ENCODE peak calls at places on chromosomes 6 and 20, in seven cellular contexts. T, Z, E, N, L, V and O are unnamed samples.

GRCh38 chr6:111757342-111757741 is 115.9 kb downstream of the FYN start:
- DNase-seq in T (no peak), Z (peak), E (no peak), N (no peak), L (no peak), V (no peak), O (no peak)

GRCh38 chr6:33964387-33964786 is 160.6 kb upstream of the MLN start:
- DNase-seq in T (no peak), Z (no peak), E (no peak), N (no peak), L (no peak), V (no peak), O (no peak)

GRCh38 chr20:39623584-39624234 is 661.6 kb downstream of the DHX35 start:
- DNase-seq in T (no peak), Z (no peak), E (no peak), N (no peak), L (no peak), V (no peak), O (no peak)

GRCh38 chr6:105364243-105364642 is 38.6 kb downstream of the PREP start:
- DNase-seq in T (no peak), Z (no peak), E (no peak), N (no peak), L (no peak), V (no peak), O (peak)

GRCh38 chr6:41546475-41546865 is 289 bp downstream of the FOXP4 start:
- DNase-seq in T (no peak), Z (no peak), E (no peak), N (no peak), L (no peak), V (no peak), O (no peak)

GRCh38 chr20:25196701-25197120 is 1.2 kb downstream of the ENTPD6 start:
- DNase-seq in T (no peak), Z (no peak), E (peak), N (peak), L (no peak), V (no peak), O (no peak)

GRCh38 chr6:146913842-146914562 is 290.2 kb upstream of the STXBP5 start:
- DNase-seq in T (peak), Z (peak), E (peak), N (peak), L (peak), V (no peak), O (peak)

GRCh38 chr20:50604451-50604850 is 86.9 kb downstream of the RIPOR3 start:
- DNase-seq in T (no peak), Z (no peak), E (no peak), N (no peak), L (no peak), V (no peak), O (no peak)

GRCh38 chr6:41190791-41191190 is 10.2 kb downstream of the TREML2 start:
- DNase-seq in T (no peak), Z (no peak), E (no peak), N (peak), L (no peak), V (no peak), O (no peak)

GRCh38 chr20:50242863-50243609 is 52.4 kb downstream of the CEBPB start:
- DNase-seq in T (peak), Z (no peak), E (no peak), N (no peak), L (no peak), V (no peak), O (no peak)

GRCh38 chr20:24337074-24337473 is 132.4 kb upstream of the SYNDIG1 start:
- DNase-seq in T (no peak), Z (peak), E (no peak), N (no peak), L (no peak), V (no peak), O (no peak)

GRCh38 chr20:24721891-24722530 is 227.1 kb upstream of the CST7 start:
- DNase-seq in T (no peak), Z (no peak), E (no peak), N (peak), L (no peak), V (no peak), O (no peak)

GRCh38 chr6:26553264-26553738 is 15.1 kb downstream of the HMGN4 start:
- DNase-seq in T (peak), Z (peak), E (no peak), N (peak), L (peak), V (no peak), O (peak)

GRCh38 chr20:4283011-4283410 is 267.7 kb upstream of the RNF24 start:
- DNase-seq in T (no peak), Z (no peak), E (no peak), N (no peak), L (no peak), V (no peak), O (no peak)

GRCh38 chr6:89954721-89955148 is 60.5 kb downstream of the GJA10 start:
- DNase-seq in T (no peak), Z (peak), E (no peak), N (no peak), L (no peak), V (no peak), O (no peak)

GRCh38 chr6:129030231-129030630 is 147.3 kb downstream of the LAMA2 start:
- DNase-seq in T (no peak), Z (no peak), E (no peak), N (no peak), L (no peak), V (no peak), O (no peak)

GRCh38 chr6:34147906-34148701 is 2.2 kb upstream of the GRM4 start:
- DNase-seq in T (no peak), Z (no peak), E (no peak), N (peak), L (no peak), V (no peak), O (no peak)

GRCh38 chr6:150214310-150214709 is 71.5 kb downstream of the PPP1R14C start:
- DNase-seq in T (no peak), Z (no peak), E (no peak), N (no peak), L (no peak), V (no peak), O (no peak)

GRCh38 chr20:50879649-50880550 is 51.3 kb downstream of the ADNP start:
- DNase-seq in T (no peak), Z (no peak), E (no peak), N (no peak), L (no peak), V (no peak), O (no peak)

GRCh38 chr20:24765316-24766142 is 183.5 kb upstream of the CST7 start:
- DNase-seq in T (no peak), Z (no peak), E (no peak), N (no peak), L (no peak), V (no peak), O (no peak)

GRCh38 chr20:51014797-51015722 is 7.8 kb downstream of the KCNG1 start:
- DNase-seq in T (peak), Z (peak), E (peak), N (peak), L (peak), V (no peak), O (peak)

GRCh38 chr6:157822221-157823000 is 635 bp upstream of the SNX9 start:
- DNase-seq in T (no peak), Z (no peak), E (peak), N (peak), L (peak), V (no peak), O (no peak)

GRCh38 chr6:30898750-30899360 is 9.2 kb upstream of the GTF2H4 start:
- DNase-seq in T (no peak), Z (no peak), E (no peak), N (no peak), L (no peak), V (no peak), O (no peak)

GRCh38 chr6:74717591-74717990 is 488.3 kb downstream of the COL12A1 start:
- DNase-seq in T (no peak), Z (no peak), E (no peak), N (no peak), L (no peak), V (no peak), O (no peak)

GRCh38 chr6:159008656-159009288 is 8.8 kb upstream of the RSPH3 start:
- DNase-seq in T (peak), Z (peak), E (peak), N (no peak), L (peak), V (no peak), O (peak)
- TF ChIP-seq RFX5 in T (no peak), Z (no peak), E (no peak), N (no peak), L (no peak), V (no peak), O (no peak)

DNA sequence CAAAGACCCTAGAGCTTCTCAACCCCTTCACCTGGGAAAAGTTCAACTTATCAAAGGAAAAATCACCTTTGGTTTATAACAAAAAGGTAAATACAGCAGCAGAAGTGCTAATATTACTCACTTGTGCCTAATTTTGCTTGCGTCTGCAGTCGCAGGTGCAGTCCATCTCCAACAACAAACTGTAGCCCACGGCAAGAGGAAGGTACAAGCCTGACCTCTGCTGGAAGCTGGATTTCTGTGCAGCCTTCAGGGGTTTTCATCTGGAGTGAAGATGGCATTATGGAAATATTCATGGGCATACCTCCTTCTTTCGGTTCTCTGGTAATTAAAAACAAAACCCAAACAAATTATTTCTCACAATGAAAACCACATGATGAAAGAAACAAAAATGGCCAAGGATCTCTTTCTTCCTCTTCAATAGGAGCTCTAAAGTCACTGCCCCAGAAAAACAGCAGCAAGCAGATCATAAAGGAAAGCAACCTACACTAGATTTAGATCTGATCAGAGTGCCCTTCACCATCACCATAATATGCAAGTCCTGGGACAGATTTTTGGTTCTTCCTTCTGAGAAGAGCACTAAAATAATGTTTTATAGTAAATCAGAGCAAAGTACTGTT is 7.8 kb downstream of the UBE3D start:
- DNase-seq in T (peak), Z (peak), E (peak), N (peak), L (peak), V (no peak), O (peak)
- TF ChIP-seq RFX5 in T (no peak), Z (no peak), E (no peak), N (no peak), L (no peak), V (no peak), O (no peak)

GRCh38 chr6:159174263-159174974 is 5.2 kb downstream of the FNDC1 start:
- DNase-seq in T (peak), Z (peak), E (peak), N (peak), L (peak), V (peak), O (peak)
- TF ChIP-seq RFX5 in T (no peak), Z (no peak), E (no peak), N (no peak), L (no peak), V (no peak), O (no peak)

GRCh38 chr6:160461641-160462040 is 113.5 kb downstream of the SLC22A3 start:
- DNase-seq in T (no peak), Z (peak), E (no peak), N (no peak), L (no peak), V (no peak), O (no peak)

GRCh38 chr6:160464744-160465143 is 116.6 kb downstream of the SLC22A3 start:
- DNase-seq in T (no peak), Z (no peak), E (no peak), N (peak), L (no peak), V (no peak), O (no peak)

GRCh38 chr6:160462116-160462515 is 113.9 kb downstream of the SLC22A3 start:
- DNase-seq in T (no peak), Z (no peak), E (no peak), N (no peak), L (no peak), V (no peak), O (no peak)

GRCh38 chr6:160457843-160458242 is 109.7 kb downstream of the SLC22A3 start:
- DNase-seq in T (no peak), Z (no peak), E (no peak), N (no peak), L (no peak), V (no peak), O (no peak)

GRCh38 chr6:160462551-160463109 is 114.5 kb downstream of the SLC22A3 start:
- DNase-seq in T (no peak), Z (peak), E (no peak), N (no peak), L (no peak), V (peak), O (no peak)
- TF ChIP-seq RFX5 in T (no peak), Z (no peak), E (no peak), N (no peak), L (no peak), V (no peak), O (no peak)

GRCh38 chr6:20092071-20092566 is 120.2 kb downstream of the MBOAT1 start:
- DNase-seq in T (peak), Z (peak), E (peak), N (no peak), L (peak), V (peak), O (peak)
- TF ChIP-seq RFX5 in T (no peak), Z (no peak), E (no peak), N (peak), L (no peak), V (no peak), O (no peak)

GRCh38 chr6:106445508-106445878 is 85.0 kb downstream of the CRYBG1 start:
- DNase-seq in T (no peak), Z (no peak), E (no peak), N (no peak), L (no peak), V (no peak), O (no peak)
- TF ChIP-seq RFX5 in T (no peak), Z (no peak), E (no peak), N (no peak), L (no peak), V (no peak), O (no peak)

GRCh38 chr20:21373436-21373835 is 23.9 kb downstream of the NKX2-4 start:
- DNase-seq in T (no peak), Z (no peak), E (no peak), N (no peak), L (no peak), V (no peak), O (no peak)
- TF ChIP-seq RFX5 in T (no peak), Z (no peak), E (no peak), N (no peak), L (no peak), V (no peak), O (no peak)

DNA sequence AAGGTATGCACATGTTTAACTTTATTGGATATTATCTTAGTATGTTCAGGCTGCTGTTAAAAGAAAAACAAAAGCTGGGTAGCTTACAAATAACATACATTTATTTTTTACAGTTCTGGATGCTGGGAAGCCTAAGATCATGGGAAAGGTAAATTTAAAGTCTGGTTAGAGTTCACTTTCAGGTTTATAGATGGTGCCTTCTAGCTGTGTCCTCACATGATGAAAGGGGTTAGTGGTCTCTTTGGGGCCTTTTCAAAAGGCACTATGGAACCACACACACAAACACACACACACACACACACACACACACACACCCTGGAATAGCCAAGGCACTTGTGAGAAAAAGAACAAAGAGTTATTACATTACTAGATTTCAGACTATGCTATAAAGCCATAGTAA is 805.8 kb upstream of the GJE1 start:
- DNase-seq in T (no peak), Z (no peak), E (no peak), N (no peak), L (no peak), V (no peak), O (no peak)
- TF ChIP-seq RFX5 in T (no peak), Z (no peak), E (no peak), N (no peak), L (no peak), V (no peak), O (no peak)